ENCODE peak calls at places on chromosome 1, in five cellular contexts. O is natural killer cell; I is pons; S is naive thymus-derived CD4-positive, alpha-beta T cell; W is PC-3. T is an unnamed sample.

GRCh38 chr1:234782057-234782800 is 172.3 kb upstream of the IRF2BP2 start:
- DNase-seq in O (no peak), I (no peak), S (no peak), W (peak; percentile 2), T (peak; percentile 19)

GRCh38 chr1:94986783-94987182 is 59.9 kb upstream of the CNN3 start:
- DNase-seq in O (no peak), I (no peak), S (no peak), W (peak; percentile 35), T (no peak)

GRCh38 chr1:21608813-21609212 is 60.3 kb downstream of the RAP1GAP start:
- DNase-seq in O (no peak), I (no peak), S (no peak), W (no peak), T (no peak)

GRCh38 chr1:226643167-226643566 is 94.6 kb downstream of the STUM start:
- DNase-seq in O (no peak), I (no peak), S (no peak), W (peak; percentile 88), T (no peak)

GRCh38 chr1:205750683-205751651 is 985 bp upstream of the NUCKS1 start:
- DNase-seq in O (no peak), I (no peak), S (no peak), W (no peak), T (no peak)

GRCh38 chr1:186304982-186305949 is 69.8 kb downstream of the TPR start:
- DNase-seq in O (no peak), I (peak; percentile 37), S (peak; percentile 34), W (peak; percentile 46), T (peak; percentile 22)

GRCh38 chr1:200029035-200029623 is 1.6 kb downstream of the NR5A2 start:
- DNase-seq in O (no peak), I (no peak), S (no peak), W (peak; percentile 94), T (no peak)

GRCh38 chr1:223844962-223845809 is 561 bp downstream of the TP53BP2 start:
- DNase-seq in O (peak; percentile 62), I (peak; percentile 52), S (peak; percentile 65), W (peak; percentile 55), T (peak; percentile 68)

GRCh38 chr1:94096797-94097549 is 24.0 kb downstream of the ABCA4 start:
- DNase-seq in O (no peak), I (no peak), S (no peak), W (no peak), T (no peak)

GRCh38 chr1:216499581-216500272 is 76.5 kb upstream of the USH2A start:
- DNase-seq in O (no peak), I (no peak), S (no peak), W (no peak), T (no peak)

GRCh38 chr1:44019398-44020044 is 11.7 kb downstream of the SLC6A9 start:
- DNase-seq in O (no peak), I (peak; percentile 47), S (no peak), W (no peak), T (no peak)

GRCh38 chr1:43543567-43543966 is 12.9 kb downstream of the PTPRF start:
- DNase-seq in O (no peak), I (no peak), S (no peak), W (no peak), T (no peak)

GRCh38 chr1:230109871-230110667 is 43.0 kb downstream of the GALNT2 start:
- DNase-seq in O (no peak), I (peak; percentile 17), S (peak; percentile 27), W (no peak), T (no peak)

GRCh38 chr1:172167801-172168596 is 252.5 kb upstream of the C1orf105 start:
- DNase-seq in O (no peak), I (peak; percentile 97), S (no peak), W (peak; percentile 33), T (peak; percentile 82)

GRCh38 chr1:3664700-3665375 is 12.5 kb downstream of the TP73 start:
- DNase-seq in O (no peak), I (no peak), S (no peak), W (no peak), T (no peak)

GRCh38 chr1:218426343-218426657 is 81.2 kb downstream of the TGFB2 start:
- DNase-seq in O (no peak), I (peak; percentile 75), S (no peak), W (peak; percentile 87), T (peak; percentile 12)

GRCh38 chr1:244444854-244445253 is 6.9 kb downstream of the ADSS2 start:
- DNase-seq in O (no peak), I (peak; percentile 48), S (no peak), W (no peak), T (no peak)

GRCh38 chr1:37673920-37674319 is 18.4 kb upstream of the CDCA8 start:
- DNase-seq in O (no peak), I (no peak), S (peak; percentile 80), W (no peak), T (no peak)

GRCh38 chr1:23370270-23370743 is 671 bp upstream of the ZNF436 start:
- DNase-seq in O (no peak), I (no peak), S (no peak), W (no peak), T (no peak)

GRCh38 chr1:213958346-213958745 is 29.4 kb upstream of the PROX1 start:
- DNase-seq in O (no peak), I (no peak), S (no peak), W (no peak), T (no peak)